ENCODE peak calls at places on chromosomes 7 and 10, in five cellular contexts. J, D, Y, L and X are unnamed samples.

GRCh38 chr10:16520900-16521299 is 779 bp downstream of the C1QL3 start:
- DNase-seq in Y (no peak), L (no peak), J (peak), D (peak), X (peak)

GRCh38 chr10:98795467-98795866 is 348.7 kb upstream of the HPS1 start:
- DNase-seq in L (no peak), D (no peak), Y (no peak), J (no peak), X (no peak)

GRCh38 chr7:157430721-157431120 is 93.9 kb downstream of the DNAJB6 start:
- DNase-seq in L (no peak), Y (no peak), J (no peak), D (no peak), X (no peak)

GRCh38 chr10:71767420-71768035 is 5.8 kb downstream of the VSIR start:
- DNase-seq in D (no peak), Y (peak), L (peak), J (no peak), X (no peak)

GRCh38 chr7:46725838-46726237 is 804.8 kb upstream of the IGFBP3 start:
- DNase-seq in L (no peak), J (no peak), Y (no peak), D (no peak), X (no peak)

GRCh38 chr10:103238506-103239252 is 7.0 kb upstream of the RPEL1 start:
- DNase-seq in D (no peak), Y (no peak), L (peak), J (no peak), X (peak)

GRCh38 chr7:100432621-100433275 is 3.1 kb downstream of the MEPCE start:
- DNase-seq in Y (no peak), L (no peak), D (no peak), J (no peak), X (no peak)

GRCh38 chr7:82726038-82726800 is 282.6 kb upstream of the CACNA2D1 start:
- DNase-seq in D (no peak), J (no peak), Y (no peak), L (no peak), X (no peak)

GRCh38 chr7:2735744-2736143 is 47.7 kb downstream of the AMZ1 start:
- DNase-seq in D (no peak), Y (no peak), J (no peak), L (no peak), X (no peak)

GRCh38 chr7:43337811-43338210 is 225.4 kb downstream of the HECW1 start:
- DNase-seq in D (no peak), Y (no peak), L (no peak), J (no peak), X (no peak)

GRCh38 chr10:78993523-78993922 is 75.2 kb upstream of the ZMIZ1 start:
- DNase-seq in J (no peak), Y (no peak), L (no peak), D (no peak), X (no peak)

GRCh38 chr10:23656735-23657134 is 217.9 kb downstream of the OTUD1 start:
- DNase-seq in L (no peak), Y (no peak), J (no peak), D (peak), X (peak)

GRCh38 chr10:130498934-130499333 is 362.7 kb downstream of the GLRX3 start:
- DNase-seq in J (no peak), D (no peak), L (no peak), Y (no peak), X (no peak)

GRCh38 chr10:123145542-123146012 is 2.4 kb upstream of the HMX2 start:
- DNase-seq in D (peak), J (peak), Y (no peak), L (no peak), X (no peak)

GRCh38 chr10:68007356-68007755 is 67.7 kb downstream of the HERC4 start:
- DNase-seq in Y (no peak), L (no peak), J (no peak), D (no peak), X (no peak)

GRCh38 chr10:51301644-51302043 is 227.4 kb downstream of the PRKG1 start:
- DNase-seq in Y (no peak), L (no peak), D (no peak), J (no peak), X (no peak)

GRCh38 chr7:14420768-14421167 is 431.3 kb upstream of the ETV1 start:
- DNase-seq in Y (no peak), L (no peak), D (no peak), J (no peak), X (no peak)

GRCh38 chr7:1567082-1567771 is 2.6 kb downstream of the PSMG3 start:
- DNase-seq in Y (peak), L (peak), D (no peak), J (peak), X (no peak)

GRCh38 chr7:56537952-56538351 is 421.7 kb upstream of the NUPR2 start:
- DNase-seq in D (no peak), Y (no peak), J (no peak), L (no peak), X (no peak)

GRCh38 chr7:113698556-113699220 is 220.1 kb downstream of the PPP1R3A start:
- DNase-seq in D (peak), J (peak), Y (peak), L (peak), X (peak)

GRCh38 chr7:102925962-102926825 is 13.4 kb downstream of the LRRC17 start:
- DNase-seq in Y (peak), J (no peak), L (no peak), D (no peak), X (no peak)

GRCh38 chr10:71331736-71332135 is 12.7 kb downstream of the SLC29A3 start:
- DNase-seq in Y (no peak), L (no peak), D (no peak), J (no peak), X (no peak)

GRCh38 chr7:94154858-94155257 is 150.7 kb upstream of the BET1 start:
- DNase-seq in J (no peak), L (no peak), Y (no peak), D (no peak), X (no peak)

GRCh38 chr10:78914502-78915330 is 154.1 kb upstream of the ZMIZ1 start:
- DNase-seq in L (no peak), J (no peak), D (no peak), Y (no peak), X (no peak)

GRCh38 chr10:110305767-110306451 is 1.2 kb upstream of the SMNDC1 start:
- DNase-seq in Y (peak), D (peak), J (peak), L (peak), X (peak)

GRCh38 chr10:111934926-111935325 is 248.6 kb downstream of the GPAM start:
- DNase-seq in Y (no peak), J (no peak), L (no peak), D (no peak), X (no peak)

GRCh38 chr7:1369856-1370657 is 89.2 kb downstream of the MICALL2 start:
- DNase-seq in Y (no peak), L (no peak), D (no peak), J (no peak), X (no peak)

GRCh38 chr10:35722636-35723420 is 80.7 kb upstream of the FZD8 start:
- DNase-seq in D (no peak), Y (no peak), J (no peak), L (no peak), X (no peak)

GRCh38 chr7:41005381-41005901 is 697.4 kb downstream of the INHBA start:
- DNase-seq in Y (peak), D (no peak), L (peak), J (no peak), X (peak)

GRCh38 chr10:29600067-29600466 is 34.7 kb downstream of the SVIL start:
- DNase-seq in Y (peak), D (no peak), L (no peak), J (no peak), X (no peak)

GRCh38 chr7:106345421-106346166 is 60.8 kb upstream of the NAMPT start:
- DNase-seq in D (peak), J (no peak), L (peak), Y (peak), X (no peak)

GRCh38 chr7:57769958-57770357 is 320.0 kb downstream of the ZNF716 start:
- DNase-seq in Y (no peak), L (no peak), D (no peak), J (no peak), X (no peak)

GRCh38 chr10:44390585-44391072 is 5.7 kb upstream of the CXCL12 start:
- DNase-seq in D (no peak), L (no peak), Y (no peak), J (no peak), X (no peak)

GRCh38 chr10:14325325-14325955 is 5.3 kb downstream of the FRMD4A start:
- DNase-seq in D (peak), J (no peak), L (no peak), Y (no peak), X (peak)

GRCh38 chr7:101018271-101019167 is 1.4 kb upstream of the MUC17 start:
- DNase-seq in L (no peak), Y (no peak), J (no peak), D (peak), X (no peak)

GRCh38 chr10:3902054-3902808 is 117.2 kb upstream of the KLF6 start:
- DNase-seq in D (peak), L (no peak), Y (peak), J (no peak), X (no peak)